ENCODE peak calls at places on chromosomes 12 and 14, in four cellular contexts. R is left colon, W is NCI-H345, N is breast epithelium. S is an unnamed sample.

GRCh38 chr14:87133073-87133815 is 859.7 kb downstream of the GALC start:
- DNase-seq in R (no peak), W (no peak), N (no peak), S (no peak)

GRCh38 chr12:97561321-97562230 is 99.0 kb downstream of the RMST start:
- DNase-seq in R (no peak), W (no peak), N (no peak), S (no peak)

GRCh38 chr12:53388932-53389331 is 9.0 kb downstream of the SP1 start:
- DNase-seq in R (no peak), W (no peak), N (no peak), S (no peak)

GRCh38 chr12:41034686-41035085 is 153.4 kb upstream of the PDZRN4 start:
- DNase-seq in R (no peak), W (no peak), N (no peak), S (no peak)

GRCh38 chr12:119802472-119802871 is 74.6 kb downstream of the CIT start:
- DNase-seq in R (no peak), W (no peak), N (no peak), S (no peak)

GRCh38 chr12:18242380-18243089 is 18.8 kb upstream of the PIK3C2G start:
- DNase-seq in R (peak), W (no peak), N (no peak), S (no peak)

GRCh38 chr12:66066071-66066928 is 64.2 kb downstream of the LLPH start:
- DNase-seq in R (no peak), W (peak), N (no peak), S (no peak)

GRCh38 chr12:115598827-115599226 is 678.7 kb downstream of the MED13L start:
- DNase-seq in R (no peak), W (peak), N (no peak), S (no peak)

GRCh38 chr12:122399254-122399591 is 23.2 kb downstream of the CLIP1 start:
- DNase-seq in R (no peak), W (no peak), N (no peak), S (no peak)

GRCh38 chr12:15754233-15754632 is 35.0 kb downstream of the EPS8 start:
- DNase-seq in R (no peak), W (no peak), N (no peak), S (no peak)

GRCh38 chr12:52126605-52127578 is 47.4 kb downstream of the SMIM41 start:
- DNase-seq in R (no peak), W (no peak), N (peak), S (peak)

GRCh38 chr12:116528067-116528466 is 31.1 kb upstream of the MAP1LC3B2 start:
- DNase-seq in R (no peak), W (no peak), N (no peak), S (no peak)

GRCh38 chr12:52741378-52742195 is 35.6 kb downstream of the KRT76 start:
- DNase-seq in R (peak), W (no peak), N (peak), S (peak)